ENCODE peak calls at places on chromosomes 6 and 20, in six cellular contexts. D is psoas muscle; H is left colon; B is iris pigment epithelial cell; F is cardiac muscle cell; E is stimulated activated CD4-positive, alpha-beta T cell treated with anti-CD3 and anti-CD28 coated beads, Interleukin-12 subunit alpha, Interleukin-12 subunit beta, amount 100 ng/mL, for 4 hours. J is an unnamed sample.

GRCh38 chr20:835220-836045 is 1.9 kb downstream of the FAM110A start:
- DNase-seq in D (peak), H (no peak), B (no peak), F (peak), E (no peak), J (no peak)

GRCh38 chr6:13135152-13135551 is 193.2 kb downstream of the TBC1D7 start:
- DNase-seq in D (no peak), H (no peak), B (no peak), F (no peak), E (no peak), J (no peak)

GRCh38 chr20:12605751-12606150 is 403.0 kb upstream of the SPTLC3 start:
- DNase-seq in D (no peak), H (no peak), B (no peak), F (no peak), E (no peak), J (no peak)

GRCh38 chr20:373171-373890 is 7.2 kb upstream of the TRIB3 start:
- DNase-seq in D (peak), H (no peak), B (peak), F (no peak), E (no peak), J (no peak)

GRCh38 chr6:144931172-144932035 is 646.3 kb downstream of the UTRN start:
- DNase-seq in D (no peak), H (no peak), B (peak), F (peak), E (peak), J (peak)

GRCh38 chr20:17518339-17519052 is 12.7 kb downstream of the BFSP1 start:
- DNase-seq in D (peak), H (no peak), B (no peak), F (no peak), E (no peak), J (no peak)

GRCh38 chr6:1464796-1465348 is 75.5 kb downstream of the FOXF2 start:
- DNase-seq in D (no peak), H (no peak), B (no peak), F (no peak), E (no peak), J (no peak)

GRCh38 chr6:152642578-152643375 is 5.6 kb upstream of the SYNE1 start:
- DNase-seq in D (no peak), H (no peak), B (peak), F (peak), E (no peak), J (no peak)

GRCh38 chr6:15077964-15078363 is 167.9 kb upstream of the JARID2 start:
- DNase-seq in D (no peak), H (no peak), B (no peak), F (no peak), E (no peak), J (no peak)

GRCh38 chr20:41248371-41249024 is 69.0 kb downstream of the ZHX3 start:
- DNase-seq in D (no peak), H (no peak), B (peak), F (no peak), E (no peak), J (no peak)

GRCh38 chr6:131660195-131660594 is 23.1 kb downstream of the ENPP3 start:
- DNase-seq in D (no peak), H (no peak), B (peak), F (no peak), E (no peak), J (no peak)

GRCh38 chr6:74632196-74632595 is 573.7 kb downstream of the COL12A1 start:
- DNase-seq in D (no peak), H (no peak), B (no peak), F (no peak), E (no peak), J (no peak)

GRCh38 chr6:132161283-132161682 is 210.1 kb upstream of the CCN2 start:
- DNase-seq in D (no peak), H (no peak), B (peak), F (peak), E (no peak), J (no peak)

GRCh38 chr6:26385734-26386125 is 2.8 kb downstream of the BTN2A2 start:
- DNase-seq in D (no peak), H (no peak), B (no peak), F (no peak), E (no peak), J (no peak)

GRCh38 chr6:117906905-117907599 is at the start of gene SLC35F1:
- DNase-seq in D (peak), H (no peak), B (peak), F (peak), E (peak), J (no peak)

GRCh38 chr20:9215539-9215938 is 146.7 kb downstream of the PLCB4 start:
- DNase-seq in D (no peak), H (no peak), B (peak), F (no peak), E (no peak), J (no peak)

GRCh38 chr20:63104312-63105181 is 97.8 kb upstream of the BHLHE23 start:
- DNase-seq in D (no peak), H (no peak), B (no peak), F (no peak), E (no peak), J (no peak)

GRCh38 chr6:45655630-45656422 is 278.1 kb upstream of the SUPT3H start:
- DNase-seq in D (no peak), H (no peak), B (peak), F (no peak), E (no peak), J (no peak)

GRCh38 chr6:56807335-56807991 is 147.4 kb upstream of the BEND6 start:
- DNase-seq in D (no peak), H (no peak), B (peak), F (no peak), E (no peak), J (no peak)

GRCh38 chr6:136520520-136520919 is 29.7 kb downstream of the MAP7 start:
- DNase-seq in D (no peak), H (no peak), B (no peak), F (no peak), E (no peak), J (no peak)

GRCh38 chr6:75144396-75144795 is 61.5 kb downstream of the COL12A1 start:
- DNase-seq in D (no peak), H (no peak), B (no peak), F (no peak), E (no peak), J (no peak)

GRCh38 chr6:148470141-148470540 is 127.5 kb downstream of the SASH1 start:
- DNase-seq in D (no peak), H (no peak), B (no peak), F (no peak), E (no peak), J (no peak)

GRCh38 chr6:151257984-151258445 is 18.2 kb downstream of the AKAP12 start:
- DNase-seq in D (no peak), H (no peak), B (peak), F (peak), E (no peak), J (no peak)

GRCh38 chr6:28657756-28658465 is 132.2 kb downstream of the GPX5 start:
- DNase-seq in D (no peak), H (no peak), B (peak), F (peak), E (peak), J (peak)

GRCh38 chr20:29443819-29444218 is 1813.6 kb upstream of the DEFB115 start:
- DNase-seq in D (no peak), H (no peak), B (no peak), F (no peak), E (no peak), J (no peak)

GRCh38 chr6:110042670-110043296 is 64.7 kb downstream of the GPR6 start:
- DNase-seq in D (no peak), H (no peak), B (no peak), F (no peak), E (no peak), J (no peak)